ENCODE peak calls at places on chromosomes 3 and 15, in six cellular contexts. M is left ventricle myocardium inferior; O is psoas muscle; S is heart right ventricle; H is right atrium auricular region; A is CD8-positive, alpha-beta T cell. U is an unnamed sample. For H3K4me1, the result is how much of the 10 kb centered on the place peaks cover.

GRCh38 chr3:57815034-57815433 is 58.9 kb downstream of the SLMAP start:
- DNase-seq in M (no peak), O (no peak), S (no peak), H (no peak), A (peak), U (no peak)

GRCh38 chr15:59587085-59587826 is 24.3 kb upstream of the GCNT3 start:
- DNase-seq in M (no peak), O (no peak), S (no peak), H (no peak), A (no peak), U (no peak)

GRCh38 chr3:111768571-111769100 is 90.4 kb upstream of the PHLDB2 start:
- DNase-seq in M (no peak), O (no peak), S (no peak), H (no peak), A (no peak), U (peak)

GRCh38 chr3:124059580-124059979 is 67.7 kb upstream of the ROPN1 start:
- DNase-seq in M (no peak), O (no peak), S (no peak), H (no peak), A (no peak), U (peak)

GRCh38 chr3:133956333-133956732 is 60.7 kb upstream of the RAB6B start:
- DNase-seq in M (peak), O (no peak), S (no peak), H (no peak), A (no peak), U (no peak)

GRCh38 chr15:33735637-33736247 is 232.6 kb upstream of the CHRM5 start:
- DNase-seq in M (no peak), O (no peak), S (no peak), H (no peak), A (no peak), U (no peak)

GRCh38 chr3:193831495-193832455 is 238.8 kb downstream of the OPA1 start:
- DNase-seq in M (no peak), O (peak), S (peak), H (no peak), A (no peak), U (no peak)

GRCh38 chr3:51708216-51708845 is 1.5 kb downstream of the GRM2 start:
- DNase-seq in M (no peak), O (no peak), S (no peak), H (no peak), A (no peak), U (peak)

GRCh38 chr3:135020181-135020580 is 225.1 kb downstream of the EPHB1 start:
- DNase-seq in M (no peak), O (no peak), S (no peak), H (no peak), A (no peak), U (no peak)

GRCh38 chr3:27686642-27687041 is 35.5 kb downstream of the EOMES start:
- DNase-seq in M (no peak), O (no peak), S (no peak), H (no peak), A (no peak), U (no peak)

GRCh38 chr15:34023932-34024331 is 15.1 kb downstream of the AVEN start:
- DNase-seq in M (no peak), O (no peak), S (no peak), H (no peak), A (no peak), U (no peak)

GRCh38 chr3:10194328-10195071 is 29.8 kb downstream of the IRAK2 start:
- DNase-seq in M (no peak), O (peak), S (peak), H (no peak), A (peak), U (no peak)

GRCh38 chr3:43363621-43364266 is 77.4 kb downstream of the SNRK start:
- DNase-seq in M (peak), O (peak), S (peak), H (no peak), A (no peak), U (peak)

GRCh38 chr3:141659821-141660597 is 78.1 kb upstream of the RNF7 start:
- DNase-seq in M (peak), O (peak), S (peak), H (no peak), A (no peak), U (peak)

GRCh38 chr15:36347272-36347864 is 232.1 kb upstream of the CDIN1 start:
- DNase-seq in M (no peak), O (no peak), S (no peak), H (no peak), A (no peak), U (no peak)

GRCh38 chr3:133578548-133579191 is 5.2 kb downstream of the CDV3 start:
- DNase-seq in M (no peak), O (no peak), S (no peak), H (peak), A (no peak), U (no peak)

GRCh38 chr3:23874359-23875120 is 42.2 kb downstream of the NKIRAS1 start:
- DNase-seq in M (no peak), O (no peak), S (no peak), H (no peak), A (no peak), U (peak)

GRCh38 chr3:113241292-113242033 is 30.1 kb downstream of the BOC start:
- DNase-seq in M (no peak), O (no peak), S (no peak), H (no peak), A (no peak), U (no peak)

GRCh38 chr3:150130404-150131100 is 159.9 kb upstream of the PFN2 start:
- DNase-seq in M (no peak), O (no peak), S (no peak), H (no peak), A (no peak), U (no peak)

GRCh38 chr3:69770976-69771634 is 31.8 kb downstream of the MITF start:
- DNase-seq in M (no peak), O (no peak), S (no peak), H (no peak), A (no peak), U (no peak)

GRCh38 chr15:50265620-50266019 is at the start of gene HDC:
- DNase-seq in M (no peak), O (no peak), S (no peak), H (no peak), A (no peak), U (no peak)

GRCh38 chr15:70063992-70064379 is 33.7 kb downstream of the TLE3 start:
- DNase-seq in M (no peak), O (no peak), S (no peak), H (no peak), A (no peak), U (peak)

GRCh38 chr15:36766449-36766848 is 187.0 kb downstream of the CDIN1 start:
- DNase-seq in M (no peak), O (no peak), S (no peak), H (no peak), A (no peak), U (no peak)

GRCh38 chr15:93235321-93235720 is 146.3 kb upstream of the RGMA start:
- DNase-seq in M (no peak), O (no peak), S (no peak), H (no peak), A (no peak), U (no peak)

GRCh38 chr15:40155270-40155910 is 5.5 kb upstream of the BUB1B start:
- DNase-seq in M (no peak), O (no peak), S (no peak), H (no peak), A (no peak), U (no peak)

GRCh38 chr3:46882377-46883015 is 5.0 kb downstream of the PTH1R start:
- DNase-seq in M (no peak), O (no peak), S (no peak), H (no peak), A (no peak), U (peak)

GRCh38 chr15:33623010-33623409 is 312.2 kb downstream of the RYR3 start:
- DNase-seq in M (no peak), O (no peak), S (no peak), H (no peak), A (no peak), U (no peak)

GRCh38 chr3:50607271-50608091 is 4.1 kb downstream of the CISH start:
- DNase-seq in M (no peak), O (no peak), S (no peak), H (no peak), A (no peak), U (peak)

GRCh38 chr15:58931985-58932384 is 1.5 kb downstream of the SLTM start:
- DNase-seq in M (no peak), O (no peak), S (no peak), H (no peak), A (no peak), U (peak)

GRCh38 chr3:119240101-119240581 is 537 bp downstream of the B4GALT4 start:
- DNase-seq in M (no peak), O (peak), S (peak), H (no peak), A (no peak), U (no peak)

GRCh38 chr3:151008699-151009098 is 36.2 kb upstream of the CLRN1 start:
- DNase-seq in M (no peak), O (no peak), S (no peak), H (no peak), A (no peak), U (peak)

GRCh38 chr15:35705885-35706590 is 160.1 kb upstream of the DPH6 start:
- DNase-seq in M (peak), O (no peak), S (no peak), H (no peak), A (no peak), U (no peak)

GRCh38 chr3:171356251-171356650 is 104.0 kb downstream of the TNIK start:
- DNase-seq in M (no peak), O (no peak), S (no peak), H (no peak), A (no peak), U (no peak)

GRCh38 chr3:103829723-103830326 is 1395.0 kb downstream of the ZPLD1 start:
- DNase-seq in M (no peak), O (no peak), S (no peak), H (no peak), A (no peak), U (peak)

GRCh38 chr15:69760890-69761568 is 308.4 kb downstream of the RPLP1 start:
- DNase-seq in M (peak), O (peak), S (no peak), H (peak), A (peak), U (peak)

DNA sequence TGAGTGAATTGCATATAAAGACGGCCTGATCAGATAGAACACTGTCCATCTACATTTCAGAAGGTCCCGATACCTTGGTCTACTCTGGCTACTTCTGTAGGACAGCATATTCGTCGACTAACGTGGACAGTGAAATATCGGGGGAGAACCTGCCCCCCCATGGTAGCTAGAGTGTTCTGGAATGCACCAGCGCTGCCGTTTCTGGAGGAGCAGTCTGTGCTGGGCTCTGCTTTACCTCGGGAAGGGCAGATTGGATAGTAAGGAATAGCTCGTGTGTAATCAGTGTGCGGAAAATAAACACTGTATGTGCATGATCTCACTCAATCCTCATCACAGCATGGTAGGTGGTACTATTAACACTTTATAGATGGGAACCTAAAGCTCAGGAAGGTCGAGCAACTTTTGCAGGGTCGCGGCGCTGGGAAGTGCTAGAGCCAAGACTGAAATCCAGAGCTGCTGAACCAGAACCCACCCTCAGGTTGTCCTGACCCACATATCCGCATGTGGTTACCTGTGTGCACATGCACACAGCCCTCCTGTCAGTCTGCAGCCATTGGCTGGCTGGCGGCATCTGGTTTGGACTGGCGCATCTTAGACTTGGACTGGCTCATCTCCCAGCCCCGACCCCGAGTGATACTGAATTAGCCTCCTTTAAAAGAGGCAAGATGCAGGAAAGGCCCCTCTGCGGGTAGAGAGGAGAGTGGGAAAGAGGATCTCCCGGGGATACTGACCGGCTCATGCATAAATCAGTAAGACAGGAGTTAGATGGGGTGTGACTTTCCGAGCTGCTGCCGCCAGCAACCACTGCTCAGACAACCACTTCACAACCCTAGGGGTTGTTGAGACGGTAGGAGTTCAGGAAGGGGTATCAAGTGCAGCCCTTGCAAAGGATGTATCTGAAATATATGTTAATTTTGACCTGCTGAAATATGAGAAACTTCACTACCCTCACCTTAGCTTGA is 155.0 kb upstream of the BHLHE40 start:
- DNase-seq in M (no peak), O (no peak), S (no peak), H (no peak), A (no peak), U (no peak)
- H3K4me1 ChIP-seq in M (under half), O (half or more), S (under half), H (half or more), A (half or more), U (under half)

GRCh38 chr3:108387065-108387464 is 90.7 kb downstream of the HHLA2 start:
- DNase-seq in M (no peak), O (no peak), S (no peak), H (no peak), A (no peak), U (no peak)
- H3K4me1 ChIP-seq in M (under half), O (under half), S (under half), H (under half), A (under half), U (under half)

GRCh38 chr15:64430000-64430735 is 30.2 kb upstream of the ZNF609 start:
- DNase-seq in M (no peak), O (no peak), S (no peak), H (no peak), A (peak), U (peak)
- H3K4me1 ChIP-seq in M (under half), O (under half), S (under half), H (under half), A (half or more), U (under half)

DNA sequence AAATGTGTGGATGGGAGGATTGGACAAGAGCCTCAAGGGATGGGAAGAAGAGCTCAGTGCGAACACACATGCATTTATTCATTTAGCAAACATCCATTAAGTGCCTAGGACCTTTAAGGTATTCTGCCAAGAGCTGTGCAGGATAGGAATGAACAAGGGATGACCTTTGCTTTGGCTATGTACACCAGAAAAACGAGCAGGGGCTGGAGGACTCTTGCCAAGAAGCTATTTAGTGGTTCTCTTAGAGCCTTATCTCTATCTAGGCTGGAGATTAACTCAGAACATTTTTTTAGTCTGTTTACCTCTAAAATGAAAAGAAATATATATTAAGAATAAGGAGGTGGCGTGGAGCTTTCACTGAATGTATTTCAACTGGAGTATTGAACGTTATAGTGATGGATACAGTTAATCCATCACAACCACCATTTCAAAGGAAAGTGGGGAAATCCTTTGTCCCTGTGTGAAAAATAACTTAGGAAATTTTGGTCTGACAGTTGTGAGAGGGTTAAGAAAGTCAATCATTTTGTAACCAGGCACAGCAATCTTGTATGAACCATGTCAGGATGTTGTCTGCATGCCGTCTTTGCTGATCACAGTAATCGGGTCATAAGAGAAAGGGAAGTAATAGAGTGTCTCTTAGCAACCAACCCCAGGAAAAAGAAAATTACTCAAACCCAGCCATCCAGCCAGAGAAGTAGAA is 279.0 kb downstream of the LPP start:
- DNase-seq in M (no peak), O (no peak), S (no peak), H (no peak), A (no peak), U (no peak)
- H3K4me1 ChIP-seq in M (under half), O (under half), S (under half), H (under half), A (under half), U (under half)

DNA sequence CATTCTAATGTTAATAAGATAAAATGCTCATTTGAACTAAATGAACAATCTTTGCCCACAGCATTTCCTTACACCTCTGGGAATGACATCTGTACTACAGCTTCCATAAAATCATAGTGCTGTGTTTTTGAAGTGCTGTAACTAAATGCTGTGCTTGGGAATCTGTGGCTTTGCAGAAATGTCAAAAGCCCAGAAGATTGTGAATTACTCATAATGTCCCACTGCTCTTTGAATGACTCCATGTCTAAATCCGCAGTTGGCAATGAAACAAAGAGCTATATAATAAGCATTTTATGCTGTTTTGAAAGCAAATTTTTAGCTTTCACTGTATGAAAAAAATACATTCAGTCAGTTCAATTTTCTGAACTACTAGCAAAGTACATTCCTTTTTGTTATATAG is 88.6 kb upstream of the ADAMTS17 start:
- DNase-seq in M (no peak), O (no peak), S (no peak), H (no peak), A (no peak), U (no peak)
- H3K4me1 ChIP-seq in M (under half), O (under half), S (under half), H (under half), A (under half), U (under half)